ENCODE peak calls at places on chromosomes 3 and 15, in ten cellular contexts. One of them, this sample, is unnamed.

GRCh38 chr3:23075478-23075877 is 127.6 kb upstream of the UBE2E2 start:
- DNase-seq in H9: no peak
- DNase-seq in neural progenitor cell: no peak
- DNase-seq in keratinocyte: no peak
- DNase-seq in psoas muscle: no peak
- DNase-seq in bronchial epithelial cell: no peak
- DNase-seq in sigmoid colon: no peak
- DNase-seq in left lung: no peak
- DNase-seq in pancreas: no peak
- DNase-seq in epithelial cell of esophagus: no peak
- DNase-seq in this sample: no peak

GRCh38 chr15:100174532-100174931 is 167.2 kb downstream of the ADAMTS17 start:
- DNase-seq in bronchial epithelial cell: no peak
- DNase-seq in pancreas: no peak
- DNase-seq in neural progenitor cell: no peak
- DNase-seq in keratinocyte: no peak
- DNase-seq in H9: no peak
- DNase-seq in left lung: no peak
- DNase-seq in psoas muscle: no peak
- DNase-seq in sigmoid colon: no peak
- DNase-seq in epithelial cell of esophagus: no peak
- DNase-seq in this sample: no peak

GRCh38 chr15:99113547-99114271 is 8.8 kb downstream of the SYNM start:
- DNase-seq in keratinocyte: no peak
- DNase-seq in psoas muscle: no peak
- DNase-seq in epithelial cell of esophagus: no peak
- DNase-seq in neural progenitor cell: no peak
- DNase-seq in H9: no peak
- DNase-seq in left lung: peak; percentile 15
- DNase-seq in sigmoid colon: peak; percentile 72
- DNase-seq in bronchial epithelial cell: no peak
- DNase-seq in pancreas: no peak
- DNase-seq in this sample: no peak

GRCh38 chr3:10494180-10494579 is 11.2 kb downstream of the ATP2B2 start:
- DNase-seq in pancreas: no peak
- DNase-seq in psoas muscle: no peak
- DNase-seq in neural progenitor cell: no peak
- DNase-seq in left lung: no peak
- DNase-seq in bronchial epithelial cell: no peak
- DNase-seq in H9: no peak
- DNase-seq in sigmoid colon: no peak
- DNase-seq in epithelial cell of esophagus: no peak
- DNase-seq in keratinocyte: no peak
- DNase-seq in this sample: no peak

GRCh38 chr3:177066068-177066467 is 131.2 kb downstream of the TBL1XR1 start:
- DNase-seq in left lung: no peak
- DNase-seq in bronchial epithelial cell: no peak
- DNase-seq in keratinocyte: no peak
- DNase-seq in sigmoid colon: no peak
- DNase-seq in neural progenitor cell: no peak
- DNase-seq in pancreas: no peak
- DNase-seq in psoas muscle: no peak
- DNase-seq in epithelial cell of esophagus: no peak
- DNase-seq in H9: no peak
- DNase-seq in this sample: no peak

GRCh38 chr3:101072299-101072698 is 79.1 kb upstream of the ABI3BP start:
- DNase-seq in epithelial cell of esophagus: peak; percentile 78
- DNase-seq in keratinocyte: no peak
- DNase-seq in neural progenitor cell: no peak
- DNase-seq in pancreas: no peak
- DNase-seq in left lung: no peak
- DNase-seq in bronchial epithelial cell: peak; percentile 82
- DNase-seq in sigmoid colon: no peak
- DNase-seq in H9: no peak
- DNase-seq in psoas muscle: no peak
- DNase-seq in this sample: no peak

GRCh38 chr3:165643433-165643824 is 193.8 kb downstream of the BCHE start:
- DNase-seq in H9: no peak
- DNase-seq in keratinocyte: peak; percentile 2
- DNase-seq in epithelial cell of esophagus: peak; percentile 46
- DNase-seq in neural progenitor cell: no peak
- DNase-seq in bronchial epithelial cell: peak; percentile 59
- DNase-seq in sigmoid colon: no peak
- DNase-seq in psoas muscle: no peak
- DNase-seq in pancreas: no peak
- DNase-seq in left lung: no peak
- DNase-seq in this sample: no peak

GRCh38 chr3:32154180-32154579 is 47.8 kb downstream of the GPD1L start:
- DNase-seq in neural progenitor cell: peak; percentile 35
- DNase-seq in sigmoid colon: no peak
- DNase-seq in bronchial epithelial cell: no peak
- DNase-seq in keratinocyte: no peak
- DNase-seq in pancreas: no peak
- DNase-seq in left lung: no peak
- DNase-seq in psoas muscle: no peak
- DNase-seq in epithelial cell of esophagus: peak; percentile 26
- DNase-seq in H9: peak; percentile 53
- DNase-seq in this sample: no peak

GRCh38 chr3:4750306-4751056 is 228.8 kb upstream of the BHLHE40 start:
- DNase-seq in psoas muscle: no peak
- DNase-seq in neural progenitor cell: peak; percentile 44
- DNase-seq in bronchial epithelial cell: peak; percentile 68
- DNase-seq in epithelial cell of esophagus: peak; percentile 67
- DNase-seq in H9: no peak
- DNase-seq in pancreas: no peak
- DNase-seq in left lung: no peak
- DNase-seq in keratinocyte: no peak
- DNase-seq in sigmoid colon: peak; percentile 81
- DNase-seq in this sample: no peak

GRCh38 chr3:52253314-52254260 is 8.0 kb downstream of the PPM1M start:
- DNase-seq in epithelial cell of esophagus: peak; percentile 87
- DNase-seq in neural progenitor cell: no peak
- DNase-seq in psoas muscle: peak; percentile 67
- DNase-seq in sigmoid colon: no peak
- DNase-seq in bronchial epithelial cell: peak; percentile 80
- DNase-seq in pancreas: no peak
- DNase-seq in H9: no peak
- DNase-seq in left lung: peak; percentile 71
- DNase-seq in keratinocyte: no peak
- DNase-seq in this sample: no peak

GRCh38 chr3:127213381-127213918 is 20.5 kb downstream of the PRR23E start:
- DNase-seq in keratinocyte: no peak
- DNase-seq in pancreas: no peak
- DNase-seq in bronchial epithelial cell: no peak
- DNase-seq in epithelial cell of esophagus: no peak
- DNase-seq in H9: no peak
- DNase-seq in sigmoid colon: no peak
- DNase-seq in left lung: no peak
- DNase-seq in psoas muscle: no peak
- DNase-seq in neural progenitor cell: no peak
- DNase-seq in this sample: no peak

GRCh38 chr3:23547905-23548304 is 257.9 kb upstream of the UBE2E1 start:
- DNase-seq in keratinocyte: no peak
- DNase-seq in neural progenitor cell: no peak
- DNase-seq in bronchial epithelial cell: peak; percentile 5
- DNase-seq in H9: no peak
- DNase-seq in epithelial cell of esophagus: peak; percentile 6
- DNase-seq in left lung: no peak
- DNase-seq in pancreas: no peak
- DNase-seq in sigmoid colon: no peak
- DNase-seq in psoas muscle: no peak
- DNase-seq in this sample: no peak

GRCh38 chr3:142808103-142808917 is 80.6 kb downstream of the PCOLCE2 start:
- DNase-seq in epithelial cell of esophagus: peak; percentile 94
- DNase-seq in H9: no peak
- DNase-seq in bronchial epithelial cell: peak; percentile 95
- DNase-seq in psoas muscle: no peak
- DNase-seq in keratinocyte: peak; percentile 48
- DNase-seq in pancreas: no peak
- DNase-seq in sigmoid colon: no peak
- DNase-seq in left lung: no peak
- DNase-seq in neural progenitor cell: no peak
- DNase-seq in this sample: no peak

GRCh38 chr3:97872209-97873042 is 50.6 kb downstream of the CRYBG3 start:
- DNase-seq in keratinocyte: peak; percentile 77
- DNase-seq in psoas muscle: no peak
- DNase-seq in H9: no peak
- DNase-seq in bronchial epithelial cell: peak; percentile 98
- DNase-seq in neural progenitor cell: no peak
- DNase-seq in sigmoid colon: no peak
- DNase-seq in epithelial cell of esophagus: peak; percentile 96
- DNase-seq in pancreas: no peak
- DNase-seq in left lung: no peak
- DNase-seq in this sample: no peak

GRCh38 chr3:175146258-175146657 is 287.1 kb downstream of the NAALADL2 start:
- DNase-seq in left lung: no peak
- DNase-seq in H9: no peak
- DNase-seq in psoas muscle: no peak
- DNase-seq in keratinocyte: no peak
- DNase-seq in epithelial cell of esophagus: peak; percentile 10
- DNase-seq in bronchial epithelial cell: peak; percentile 8
- DNase-seq in sigmoid colon: no peak
- DNase-seq in pancreas: no peak
- DNase-seq in neural progenitor cell: no peak
- DNase-seq in this sample: no peak
- TF ChIP-seq CTCF in left lung: peak; percentile 22
- TF ChIP-seq CTCF in H9: peak; percentile 35
- TF ChIP-seq CTCF in psoas muscle: no peak
- TF ChIP-seq CTCF in keratinocyte: no peak
- TF ChIP-seq CTCF in epithelial cell of esophagus: peak; percentile 37
- TF ChIP-seq CTCF in bronchial epithelial cell: no peak
- TF ChIP-seq CTCF in sigmoid colon: no peak
- TF ChIP-seq CTCF in pancreas: no peak
- TF ChIP-seq CTCF in neural progenitor cell: peak; percentile 14
- TF ChIP-seq CTCF in this sample: no peak

GRCh38 chr15:66233487-66234415 is 19.8 kb downstream of the MEGF11 start:
- DNase-seq in pancreas: no peak
- DNase-seq in psoas muscle: no peak
- DNase-seq in keratinocyte: no peak
- DNase-seq in sigmoid colon: no peak
- DNase-seq in left lung: no peak
- DNase-seq in bronchial epithelial cell: peak; percentile 34
- DNase-seq in H9: peak; percentile 66
- DNase-seq in epithelial cell of esophagus: peak; percentile 29
- DNase-seq in neural progenitor cell: peak; percentile 63
- DNase-seq in this sample: no peak
- TF ChIP-seq CTCF in pancreas: no peak
- TF ChIP-seq CTCF in psoas muscle: no peak
- TF ChIP-seq CTCF in keratinocyte: peak; percentile 25
- TF ChIP-seq CTCF in sigmoid colon: no peak
- TF ChIP-seq CTCF in left lung: no peak
- TF ChIP-seq CTCF in bronchial epithelial cell: no peak
- TF ChIP-seq CTCF in H9: peak; percentile 77
- TF ChIP-seq CTCF in epithelial cell of esophagus: no peak
- TF ChIP-seq CTCF in neural progenitor cell: peak; percentile 61
- TF ChIP-seq CTCF in this sample: no peak

DNA sequence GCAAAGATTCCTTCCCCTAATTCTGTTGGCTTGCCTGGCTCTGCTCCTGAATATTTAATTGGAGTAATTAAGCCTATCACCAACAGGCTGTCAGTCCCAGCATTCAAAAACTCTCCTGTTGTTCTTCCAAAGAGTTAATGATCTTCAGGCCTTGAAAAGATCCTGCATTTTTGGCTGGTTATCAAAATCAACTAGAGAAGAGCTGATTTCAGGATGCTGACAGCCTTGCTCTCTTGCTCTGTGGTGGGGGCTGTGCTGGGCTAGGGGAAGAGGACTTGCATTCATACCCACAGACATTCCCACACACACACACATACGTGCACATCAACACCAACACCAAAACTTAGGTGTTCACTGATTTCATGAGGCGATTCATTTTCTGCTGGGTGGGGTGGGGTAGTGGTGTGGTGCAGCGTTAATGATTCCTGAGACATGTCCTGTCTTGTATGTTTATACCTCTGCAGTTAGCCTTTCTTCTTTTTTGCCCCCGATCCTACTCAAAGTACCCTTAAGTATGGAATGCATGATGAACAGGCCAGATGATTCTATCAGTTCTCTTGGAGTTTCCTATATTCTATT is 42.4 kb downstream of the CPN2 start:
- DNase-seq in pancreas: no peak
- DNase-seq in bronchial epithelial cell: peak; percentile 61
- DNase-seq in H9: no peak
- DNase-seq in sigmoid colon: peak; percentile 30
- DNase-seq in keratinocyte: no peak
- DNase-seq in left lung: no peak
- DNase-seq in psoas muscle: no peak
- DNase-seq in neural progenitor cell: no peak
- DNase-seq in epithelial cell of esophagus: peak; percentile 58
- DNase-seq in this sample: no peak
- TF ChIP-seq CTCF in pancreas: no peak
- TF ChIP-seq CTCF in bronchial epithelial cell: no peak
- TF ChIP-seq CTCF in H9: no peak
- TF ChIP-seq CTCF in sigmoid colon: no peak
- TF ChIP-seq CTCF in keratinocyte: no peak
- TF ChIP-seq CTCF in left lung: no peak
- TF ChIP-seq CTCF in psoas muscle: no peak
- TF ChIP-seq CTCF in neural progenitor cell: no peak
- TF ChIP-seq CTCF in epithelial cell of esophagus: no peak
- TF ChIP-seq CTCF in this sample: no peak

GRCh38 chr3:136914739-136915138 is 43.0 kb upstream of the IL20RB start:
- DNase-seq in pancreas: no peak
- DNase-seq in sigmoid colon: no peak
- DNase-seq in keratinocyte: no peak
- DNase-seq in epithelial cell of esophagus: no peak
- DNase-seq in bronchial epithelial cell: no peak
- DNase-seq in neural progenitor cell: no peak
- DNase-seq in psoas muscle: no peak
- DNase-seq in H9: no peak
- DNase-seq in left lung: no peak
- DNase-seq in this sample: no peak
- TF ChIP-seq CTCF in pancreas: no peak
- TF ChIP-seq CTCF in sigmoid colon: no peak
- TF ChIP-seq CTCF in keratinocyte: no peak
- TF ChIP-seq CTCF in epithelial cell of esophagus: no peak
- TF ChIP-seq CTCF in bronchial epithelial cell: no peak
- TF ChIP-seq CTCF in neural progenitor cell: no peak
- TF ChIP-seq CTCF in psoas muscle: no peak
- TF ChIP-seq CTCF in H9: no peak
- TF ChIP-seq CTCF in left lung: no peak
- TF ChIP-seq CTCF in this sample: no peak

GRCh38 chr3:153970735-153971347 is 150.3 kb upstream of the ARHGEF26 start:
- DNase-seq in keratinocyte: no peak
- DNase-seq in left lung: no peak
- DNase-seq in H9: no peak
- DNase-seq in neural progenitor cell: no peak
- DNase-seq in bronchial epithelial cell: peak; percentile 44
- DNase-seq in epithelial cell of esophagus: peak; percentile 41
- DNase-seq in pancreas: no peak
- DNase-seq in sigmoid colon: no peak
- DNase-seq in psoas muscle: no peak
- DNase-seq in this sample: no peak
- TF ChIP-seq CTCF in keratinocyte: no peak
- TF ChIP-seq CTCF in left lung: peak; percentile 35
- TF ChIP-seq CTCF in H9: peak; percentile 57
- TF ChIP-seq CTCF in neural progenitor cell: peak; percentile 63
- TF ChIP-seq CTCF in bronchial epithelial cell: peak; percentile 33
- TF ChIP-seq CTCF in epithelial cell of esophagus: peak; percentile 62
- TF ChIP-seq CTCF in pancreas: no peak
- TF ChIP-seq CTCF in sigmoid colon: peak; percentile 24
- TF ChIP-seq CTCF in psoas muscle: no peak
- TF ChIP-seq CTCF in this sample: peak; percentile 55

GRCh38 chr3:47024932-47025331 is 45.5 kb downstream of the NBEAL2 start:
- DNase-seq in psoas muscle: no peak
- DNase-seq in sigmoid colon: no peak
- DNase-seq in epithelial cell of esophagus: peak; percentile 52
- DNase-seq in keratinocyte: no peak
- DNase-seq in neural progenitor cell: no peak
- DNase-seq in bronchial epithelial cell: peak; percentile 35
- DNase-seq in H9: no peak
- DNase-seq in left lung: no peak
- DNase-seq in pancreas: no peak
- DNase-seq in this sample: no peak
- TF ChIP-seq CTCF in psoas muscle: no peak
- TF ChIP-seq CTCF in sigmoid colon: no peak
- TF ChIP-seq CTCF in epithelial cell of esophagus: no peak
- TF ChIP-seq CTCF in keratinocyte: peak; percentile 36
- TF ChIP-seq CTCF in neural progenitor cell: no peak
- TF ChIP-seq CTCF in bronchial epithelial cell: no peak
- TF ChIP-seq CTCF in H9: no peak
- TF ChIP-seq CTCF in left lung: no peak
- TF ChIP-seq CTCF in pancreas: no peak
- TF ChIP-seq CTCF in this sample: no peak

This sample was measured in nephron progenitor cell.